ENCODE peak calls at places on chromosomes 1 and 21, in eight cellular contexts. V is astrocyte of the cerebellum; E is fibroblast of mammary gland; N is stromal cell of bone marrow; I is posterior vena cava; T is NCI-H1694 treated with DMSO at 0.1 percent for 48 hours; J is T-helper 2 cell; G is activated naive CD4-positive, alpha-beta T cell. X is an unnamed sample.

GRCh38 chr1:147545133-147545532 is 3.8 kb downstream of the BCL9 start:
- DNase-seq in N (peak), I (no peak), J (peak), V (peak), G (peak), T (no peak), E (peak), X (peak)

GRCh38 chr1:236495359-236496120 is 28.2 kb upstream of the LGALS8 start:
- DNase-seq in V (no peak), N (no peak), J (no peak), I (no peak), E (no peak), T (no peak), G (no peak), X (no peak)

GRCh38 chr21:42228709-42229220 is 9.8 kb downstream of the ABCG1 start:
- DNase-seq in V (no peak), I (peak), E (no peak), J (no peak), T (no peak), N (no peak), G (no peak), X (no peak)

GRCh38 chr1:8090241-8090702 is 64.2 kb upstream of the ERRFI1 start:
- DNase-seq in N (peak), V (peak), E (peak), J (no peak), G (no peak), T (no peak), I (no peak), X (no peak)

GRCh38 chr1:85135456-85135798 is 65.4 kb downstream of the SYDE2 start:
- DNase-seq in I (no peak), N (no peak), V (no peak), E (no peak), J (no peak), T (peak), G (no peak), X (no peak)

GRCh38 chr21:14675774-14676530 is 129.8 kb upstream of the SAMSN1 start:
- DNase-seq in N (no peak), E (no peak), I (no peak), V (no peak), G (no peak), J (no peak), T (no peak), X (no peak)

GRCh38 chr21:45767071-45768006 is 123.8 kb downstream of the PCBP3 start:
- DNase-seq in J (no peak), N (no peak), G (no peak), V (peak), T (no peak), I (no peak), E (peak), X (no peak)

GRCh38 chr1:9317591-9318331 is 25.1 kb downstream of the SPSB1 start:
- DNase-seq in E (peak), T (no peak), G (no peak), V (peak), I (peak), J (no peak), N (no peak), X (no peak)

GRCh38 chr1:221667504-221667903 is 74.4 kb downstream of the DUSP10 start:
- DNase-seq in J (no peak), N (peak), V (peak), G (no peak), E (peak), I (no peak), T (no peak), X (no peak)

GRCh38 chr1:150256549-150257341 is 829 bp upstream of the CA14 start:
- DNase-seq in J (no peak), N (no peak), I (no peak), G (no peak), V (no peak), E (no peak), T (no peak), X (no peak)

GRCh38 chr21:34946385-34947121 is 102.5 kb downstream of the RUNX1 start:
- DNase-seq in V (no peak), T (no peak), J (no peak), E (no peak), I (no peak), N (no peak), G (no peak), X (no peak)

GRCh38 chr21:36859744-36860501 is 106.5 kb downstream of the HLCS start:
- DNase-seq in E (peak), J (no peak), N (no peak), V (no peak), I (peak), T (no peak), G (no peak), X (no peak)

GRCh38 chr1:243729956-243730355 is 120.1 kb downstream of the AKT3 start:
- DNase-seq in J (no peak), V (no peak), T (no peak), E (no peak), I (peak), G (no peak), N (no peak), X (no peak)

GRCh38 chr1:45375104-45376090 is 35.2 kb upstream of the MUTYH start:
- DNase-seq in G (no peak), T (no peak), E (no peak), N (no peak), J (no peak), I (no peak), V (no peak), X (no peak)

GRCh38 chr1:155124503-155125463 is 2.9 kb upstream of the EFNA1 start:
- DNase-seq in J (no peak), V (no peak), T (no peak), I (no peak), N (no peak), E (no peak), G (no peak), X (no peak)

GRCh38 chr1:16960560-16961296 is 19.7 kb downstream of the MFAP2 start:
- DNase-seq in T (no peak), N (no peak), V (no peak), G (peak), J (peak), E (peak), I (peak), X (peak)

GRCh38 chr1:186482661-186483255 is 21.8 kb upstream of the PDC start:
- DNase-seq in I (peak), G (no peak), J (peak), T (peak), N (peak), E (peak), V (peak), X (peak)

GRCh38 chr21:37146320-37147225 is 73.5 kb downstream of the TTC3 start:
- DNase-seq in I (no peak), G (no peak), E (no peak), N (no peak), J (no peak), T (no peak), V (no peak), X (no peak)

GRCh38 chr1:206508956-206509355 is 1.6 kb downstream of the RASSF5 start:
- DNase-seq in E (peak), J (no peak), G (no peak), T (peak), N (no peak), V (no peak), I (peak), X (no peak)

GRCh38 chr1:62367005-62367547 is 47.8 kb upstream of the KANK4 start:
- DNase-seq in E (peak), J (no peak), V (no peak), I (no peak), N (no peak), T (no peak), G (no peak), X (no peak)

GRCh38 chr1:113929750-113930498 is 800 bp downstream of the HIPK1 start:
- DNase-seq in E (no peak), T (no peak), G (peak), J (peak), N (no peak), I (peak), V (no peak), X (peak)

GRCh38 chr21:32653326-32653901 is 41.2 kb upstream of the CFAP298 start:
- DNase-seq in J (no peak), V (peak), N (peak), E (peak), T (peak), I (no peak), G (no peak), X (no peak)

GRCh38 chr1:219412772-219413171 is 200.1 kb downstream of the ZC3H11B start:
- DNase-seq in I (no peak), V (no peak), T (no peak), E (peak), J (no peak), N (no peak), G (no peak), X (no peak)

GRCh38 chr1:43372172-43372571 is 4.4 kb upstream of the ELOVL1 start:
- DNase-seq in I (no peak), N (no peak), E (no peak), J (no peak), G (no peak), V (no peak), T (no peak), X (no peak)

GRCh38 chr1:160996195-160996594 is 24.8 kb downstream of the F11R start:
- DNase-seq in T (no peak), V (no peak), N (no peak), G (no peak), I (no peak), J (no peak), E (peak), X (no peak)

GRCh38 chr1:115056395-115056798 is 26.8 kb downstream of the TSHB start:
- DNase-seq in V (peak), E (peak), J (no peak), I (no peak), N (no peak), T (no peak), G (no peak), X (no peak)

GRCh38 chr1:209048961-209049669 is 534.4 kb upstream of the CAMK1G start:
- DNase-seq in G (no peak), T (no peak), V (peak), N (no peak), E (no peak), J (no peak), I (no peak), X (no peak)

GRCh38 chr1:204937901-204938300 is 67.2 kb downstream of the NFASC start:
- DNase-seq in N (no peak), I (no peak), E (no peak), G (no peak), V (no peak), T (no peak), J (no peak), X (no peak)

GRCh38 chr1:235617808-235618207 is 31.8 kb downstream of the GNG4 start:
- DNase-seq in N (no peak), G (no peak), J (no peak), V (no peak), E (peak), I (no peak), T (no peak), X (no peak)

GRCh38 chr1:200150721-200151120 is 123.2 kb downstream of the NR5A2 start:
- DNase-seq in T (no peak), N (peak), G (no peak), J (no peak), V (peak), E (peak), I (no peak), X (no peak)

X was measured in effector CD8-positive, alpha-beta T cell.